ENCODE peak calls at places on chromosomes 11 and 22, in ten cellular contexts. S is tibial nerve, J is right lobe of liver, C is HCT116, U is lower lobe of right lung, W is pancreas, N is adipocyte, F is H1, O is ovary, R is cardiac muscle cell. I is an unnamed sample. For H3K36me3, the result is how much of the 10 kb centered on the place peaks cover.

GRCh38 chr11:79493555-79494171 is 52.8 kb upstream of the TENM4 start:
- DNase-seq in O (peak), N (peak), S (peak), J (peak), U (peak), C (peak), W (peak), F (peak), R (peak), I (peak)

GRCh38 chr22:33917744-33918406 is 2.4 kb downstream of the LARGE1 start:
- DNase-seq in S (no peak), F (no peak), O (no peak), W (no peak), U (no peak), R (no peak), J (no peak), N (peak), C (no peak), I (no peak)

GRCh38 chr22:40128989-40129388 is 48.7 kb upstream of the TNRC6B start:
- DNase-seq in S (no peak), R (no peak), W (no peak), O (no peak), N (no peak), J (no peak), F (no peak), C (no peak), U (no peak), I (no peak)

GRCh38 chr11:13110929-13111812 is 102.1 kb downstream of the RASSF10 start:
- DNase-seq in O (no peak), N (no peak), J (no peak), W (no peak), F (no peak), U (no peak), S (no peak), C (no peak), R (peak), I (peak)

GRCh38 chr11:111586305-111586915 is 15.8 kb upstream of the SIK2 start:
- DNase-seq in S (no peak), W (peak), U (no peak), N (peak), F (no peak), R (peak), O (no peak), J (no peak), C (peak), I (no peak)

GRCh38 chr11:131704682-131705081 is 334.3 kb downstream of the NTM start:
- DNase-seq in N (no peak), R (no peak), J (no peak), W (no peak), U (no peak), C (no peak), O (no peak), S (no peak), F (no peak), I (no peak)

GRCh38 chr22:40668611-40669390 is 10.5 kb upstream of the MCHR1 start:
- DNase-seq in R (peak), U (no peak), F (no peak), C (peak), N (peak), O (no peak), S (no peak), J (no peak), W (no peak), I (no peak)

GRCh38 chr22:17773606-17774205 is 563 bp downstream of the BID start:
- DNase-seq in J (peak), F (no peak), R (peak), C (no peak), S (no peak), N (peak), U (peak), W (peak), O (peak), I (peak)

GRCh38 chr22:40401532-40401931 is 31.1 kb downstream of the SGSM3 start:
- DNase-seq in F (no peak), S (no peak), R (no peak), N (no peak), U (peak), W (no peak), C (no peak), J (peak), O (no peak), I (no peak)

GRCh38 chr11:6259638-6260019 is at the start of gene CCKBR:
- DNase-seq in W (peak), O (no peak), N (no peak), J (no peak), S (no peak), R (no peak), F (no peak), U (peak), C (no peak), I (no peak)

GRCh38 chr11:121656333-121657090 is 203.7 kb upstream of the SORL1-AS1 start:
- DNase-seq in N (no peak), U (no peak), O (peak), F (no peak), J (no peak), S (no peak), W (no peak), R (no peak), C (no peak), I (peak)

GRCh38 chr11:121654506-121655480 is 202.0 kb upstream of the SORL1-AS1 start:
- DNase-seq in O (no peak), F (no peak), W (no peak), U (no peak), C (no peak), R (peak), S (no peak), J (no peak), N (peak), I (no peak)

GRCh38 chr11:121652982-121653381 is 200.2 kb upstream of the SORL1-AS1 start:
- DNase-seq in U (no peak), R (peak), S (no peak), O (no peak), F (no peak), J (no peak), N (peak), W (no peak), C (no peak), I (no peak)

GRCh38 chr11:121657191-121657590 is 204.4 kb upstream of the SORL1-AS1 start:
- DNase-seq in W (no peak), N (no peak), F (no peak), R (no peak), C (no peak), O (peak), U (no peak), J (no peak), S (no peak), I (no peak)

DNA sequence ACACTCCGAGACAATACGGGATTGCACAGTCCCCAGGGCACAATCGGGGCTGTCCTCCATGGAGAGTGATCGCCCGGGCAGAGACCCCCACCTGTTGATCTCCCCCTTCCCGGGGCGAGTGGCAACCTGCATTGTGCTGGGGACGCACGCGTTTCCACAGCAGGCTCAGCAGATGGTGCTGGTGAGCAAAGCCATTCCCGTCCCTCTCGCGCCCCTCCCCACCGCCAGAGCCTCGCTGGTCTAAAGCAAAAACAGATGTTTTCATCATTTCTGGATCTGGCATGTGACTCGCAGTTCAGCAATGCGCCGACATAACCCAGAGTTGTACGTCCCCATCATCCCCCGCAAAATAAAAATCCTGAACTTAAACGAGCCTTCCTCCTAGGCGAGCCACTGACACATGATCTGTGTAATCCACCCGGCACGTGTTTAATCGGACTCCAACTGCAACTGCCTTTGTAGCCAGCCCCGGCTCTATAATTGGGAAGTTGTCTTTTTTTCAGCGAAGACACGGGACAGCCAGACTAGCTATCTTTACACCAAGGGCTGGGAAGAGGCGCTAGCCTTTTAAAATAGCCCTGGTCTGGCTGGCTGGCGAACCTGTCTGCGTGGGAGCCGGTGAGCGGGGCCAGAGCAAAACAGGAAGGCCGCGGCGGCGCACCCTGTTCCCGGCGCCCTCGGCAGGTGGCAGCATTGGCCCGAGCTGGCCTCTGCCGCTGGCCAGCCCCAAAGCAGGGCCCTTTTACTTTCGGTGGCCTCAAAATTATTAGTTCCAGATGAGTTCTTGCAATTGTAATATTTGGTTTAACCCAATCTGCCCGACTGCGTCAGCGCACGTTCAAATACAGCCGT is 202.9 kb upstream of the SORL1-AS1 start:
- DNase-seq in C (peak), W (peak), N (peak), S (peak), J (peak), R (peak), O (peak), U (peak), F (peak), I (peak)
- H3K36me3 ChIP-seq in C (under half), W (under half), N (under half), S (under half), J (under half), R (under half), O (under half), U (under half), F (under half), I (under half)

DNA sequence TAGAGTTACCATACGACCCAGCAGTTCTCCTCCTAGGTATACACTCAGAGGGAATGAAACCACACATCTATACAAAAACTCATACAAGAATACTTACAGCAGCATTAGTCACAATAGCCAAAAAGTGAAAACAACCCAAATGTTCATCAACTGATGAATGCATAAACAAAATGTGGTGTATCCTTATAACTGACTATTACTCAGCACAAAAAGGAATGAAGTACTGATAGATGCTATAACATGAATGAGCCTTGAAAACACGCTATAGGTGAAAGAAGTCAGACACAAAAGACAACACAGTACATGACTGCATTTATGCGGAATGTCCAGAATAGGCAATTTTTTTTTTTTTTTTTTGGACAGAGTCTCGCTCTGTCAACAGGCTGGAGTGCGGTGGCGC is 23.1 kb downstream of the NCAPD3 start:
- DNase-seq in U (no peak), N (no peak), J (no peak), C (no peak), O (no peak), R (no peak), S (no peak), W (no peak), F (no peak), I (no peak)
- H3K36me3 ChIP-seq in U (half or more), N (half or more), J (under half), C (half or more), O (under half), R (under half), S (under half), W (under half), F (under half), I (half or more)

GRCh38 chr22:45334528-45334927 is 24.8 kb downstream of the FAM118A start:
- DNase-seq in S (no peak), C (no peak), W (no peak), N (no peak), U (no peak), J (no peak), F (no peak), O (no peak), R (no peak), I (no peak)
- H3K36me3 ChIP-seq in S (under half), C (under half), W (under half), N (half or more), U (half or more), J (under half), F (under half), O (under half), R (under half), I (half or more)

GRCh38 chr22:45537734-45538181 is 35.1 kb downstream of the FBLN1 start:
- DNase-seq in N (peak), J (no peak), S (no peak), O (peak), C (no peak), F (no peak), U (no peak), W (no peak), R (peak), I (peak)
- H3K36me3 ChIP-seq in N (under half), J (under half), S (under half), O (under half), C (under half), F (under half), U (under half), W (under half), R (under half), I (under half)

GRCh38 chr22:37300551-37301017 is 18.3 kb downstream of the CYTH4 start:
- DNase-seq in F (no peak), W (no peak), S (no peak), C (no peak), N (no peak), O (no peak), J (no peak), U (no peak), R (no peak), I (no peak)
- H3K36me3 ChIP-seq in F (under half), W (under half), S (under half), C (under half), N (under half), O (under half), J (under half), U (under half), R (under half), I (under half)

DNA sequence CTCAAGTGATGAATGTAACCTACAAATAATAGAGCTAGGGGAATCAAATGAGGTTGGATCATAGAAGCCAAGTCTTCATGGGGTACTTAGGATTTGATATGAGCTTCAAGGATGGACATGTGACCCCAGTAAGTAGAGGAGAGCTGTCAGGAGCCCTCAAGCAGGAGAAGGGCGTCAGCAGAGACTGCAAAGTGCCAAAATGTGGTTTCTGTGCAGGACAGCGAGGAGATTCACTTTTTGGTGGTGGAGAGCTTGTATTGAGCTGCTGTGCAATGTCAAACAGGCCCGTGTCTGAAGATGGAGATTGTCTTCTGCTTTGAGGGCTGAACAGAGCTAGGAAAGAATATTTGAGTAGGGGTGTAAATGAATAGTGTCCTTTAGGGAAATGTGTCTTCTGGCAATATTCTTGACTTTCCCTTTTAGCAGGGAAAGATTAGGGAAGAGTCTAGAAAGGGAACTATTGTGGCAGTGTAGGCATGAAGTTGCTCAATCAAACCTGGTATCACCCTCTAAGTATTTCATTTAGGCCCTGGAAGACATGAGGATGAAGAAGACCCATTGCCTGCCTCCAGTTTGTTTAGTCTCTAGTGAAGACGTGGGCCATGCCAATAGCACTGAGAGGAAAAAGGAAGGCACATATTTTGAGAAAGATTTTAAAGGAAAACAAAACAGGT is 31.2 kb upstream of the SORL1-AS1 start:
- DNase-seq in S (no peak), O (no peak), W (no peak), F (no peak), C (no peak), U (no peak), R (no peak), N (no peak), J (no peak), I (no peak)
- H3K36me3 ChIP-seq in S (under half), O (under half), W (under half), F (under half), C (under half), U (under half), R (under half), N (under half), J (under half), I (under half)

DNA sequence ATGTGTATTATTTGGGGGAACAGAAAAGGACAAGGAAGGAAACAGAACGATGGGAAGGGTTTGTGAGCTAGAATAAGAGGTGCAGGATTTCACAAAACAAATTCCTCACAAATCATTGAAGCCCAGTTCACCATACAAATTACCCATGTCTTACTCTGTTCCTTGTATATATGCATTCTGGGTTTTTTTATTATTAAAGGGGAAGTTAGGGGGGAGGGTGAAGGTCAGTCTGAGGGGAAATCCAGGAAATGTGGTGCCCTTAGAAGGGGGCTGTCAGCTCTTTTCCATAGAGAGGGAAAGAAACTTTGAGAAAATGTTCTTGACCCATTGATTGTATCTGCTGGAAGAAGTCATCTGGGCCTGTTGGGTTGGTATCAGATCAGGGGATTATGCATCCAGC is 90.8 kb downstream of the RNF169 start:
- DNase-seq in O (no peak), J (no peak), W (no peak), N (no peak), R (no peak), S (no peak), C (no peak), U (no peak), F (no peak), I (no peak)
- H3K36me3 ChIP-seq in O (under half), J (under half), W (half or more), N (half or more), R (under half), S (under half), C (under half), U (half or more), F (under half), I (half or more)